ENCODE peak calls at places on chromosome 12, in five cellular contexts. Y is A549, V is fibroblast of lung, T is NB4, R is activated B cell treated with CpG ODN at 0.5 μM for 24 hours. P is an unnamed sample.

GRCh38 chr12:103799504-103800251 is 41.4 kb downstream of the NT5DC3 start:
- DNase-seq in T (peak; percentile 85), Y (peak; percentile 70), V (peak; percentile 68), R (no peak), P (no peak)

GRCh38 chr12:115223322-115223721 is 539.3 kb upstream of the TBX3 start:
- DNase-seq in V (peak; percentile 84), T (no peak), Y (peak; percentile 39), R (no peak), P (no peak)

GRCh38 chr12:65200007-65200665 is 30.8 kb downstream of the LEMD3 start:
- DNase-seq in V (peak; percentile 66), Y (no peak), R (no peak), T (no peak), P (no peak)

GRCh38 chr12:24014853-24015590 is 65.6 kb upstream of the SOX5 start:
- DNase-seq in V (no peak), T (no peak), Y (no peak), R (no peak), P (no peak)

GRCh38 chr12:131432532-131433260 is 278.2 kb upstream of the SFSWAP start:
- DNase-seq in R (no peak), V (no peak), T (no peak), Y (no peak), P (no peak)

GRCh38 chr12:40032433-40033259 is 73.2 kb downstream of the SLC2A13 start:
- DNase-seq in T (no peak), R (no peak), Y (no peak), V (no peak), P (no peak)

GRCh38 chr12:62278022-62278421 is 17.8 kb downstream of the USP15 start:
- DNase-seq in Y (no peak), V (no peak), R (no peak), T (no peak), P (no peak)

GRCh38 chr12:65740873-65741600 is 83.2 kb upstream of the HMGA2 start:
- DNase-seq in R (peak; percentile 49), V (peak; percentile 79), Y (peak; percentile 84), T (peak; percentile 90), P (peak; percentile 59)

GRCh38 chr12:4353785-4354208 is 25.7 kb downstream of the FGF23 start:
- DNase-seq in T (peak; percentile 22), R (no peak), Y (peak; percentile 19), V (no peak), P (no peak)

GRCh38 chr12:113214938-113215400 is 6.3 kb upstream of the TPCN1 start:
- DNase-seq in Y (peak; percentile 83), R (no peak), T (peak; percentile 100), V (peak; percentile 99), P (no peak)

GRCh38 chr12:2588345-2588744 is 206.4 kb upstream of the FKBP4 start:
- DNase-seq in Y (no peak), V (no peak), T (peak; percentile 5), R (no peak), P (no peak)

GRCh38 chr12:59191372-59191771 is 271.1 kb upstream of the LRIG3 start:
- DNase-seq in T (no peak), Y (no peak), R (no peak), V (no peak), P (no peak)

GRCh38 chr12:30962047-30962446 is 35.5 kb downstream of the TSPAN11 start:
- DNase-seq in R (no peak), Y (no peak), T (no peak), V (no peak), P (no peak)

GRCh38 chr12:80018119-80018518 is 81.2 kb upstream of the OTOGL start:
- DNase-seq in V (no peak), T (no peak), R (no peak), Y (no peak), P (no peak)

GRCh38 chr12:98416845-98417244 is 98.5 kb upstream of the TMPO start:
- DNase-seq in V (peak; percentile 41), Y (peak; percentile 65), T (peak; percentile 76), R (no peak), P (no peak)

GRCh38 chr12:71465794-71466193 is 26.2 kb downstream of the LGR5 start:
- DNase-seq in Y (no peak), R (no peak), T (no peak), V (no peak), P (no peak)

GRCh38 chr12:23611320-23611719 is 338.1 kb downstream of the SOX5 start:
- DNase-seq in T (no peak), R (no peak), Y (no peak), V (peak; percentile 13), P (no peak)

GRCh38 chr12:31585271-31585670 is 5.7 kb downstream of the DENND5B start:
- DNase-seq in Y (peak; percentile 33), R (no peak), V (peak; percentile 85), T (no peak), P (no peak)

GRCh38 chr12:80183939-80184338 is 84.6 kb downstream of the OTOGL start:
- DNase-seq in Y (no peak), V (no peak), R (no peak), T (no peak), P (no peak)

DNA sequence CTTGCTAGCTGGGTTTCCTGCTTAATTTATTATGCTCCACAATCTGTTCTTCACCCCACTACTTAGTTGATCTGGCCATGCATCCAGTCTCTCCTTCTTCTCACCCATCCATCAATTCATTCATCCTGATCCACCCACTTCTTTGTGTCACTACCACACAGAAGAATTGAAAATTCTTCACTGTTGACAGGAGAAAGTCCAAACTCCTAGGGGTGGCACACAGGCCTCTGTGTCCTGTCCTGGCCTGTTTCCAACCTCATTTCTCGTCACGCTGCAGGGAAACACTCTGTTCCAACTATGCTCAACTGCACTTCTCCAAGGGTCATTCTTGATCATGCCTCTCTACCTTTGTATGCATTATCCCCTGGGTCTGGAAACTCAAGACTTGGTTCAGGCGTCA is 10.6 kb upstream of the KRT83 start:
- DNase-seq in R (no peak), Y (no peak), T (no peak), V (no peak), P (no peak)
- TF ChIP-seq CTCF in R (no peak), Y (no peak), T (no peak), V (no peak), P (no peak)

GRCh38 chr12:13900718-13901117 is 80.7 kb downstream of the GRIN2B start:
- DNase-seq in V (no peak), R (no peak), Y (no peak), T (no peak), P (no peak)

GRCh38 chr12:13897811-13898210 is 83.6 kb downstream of the GRIN2B start:
- DNase-seq in T (no peak), Y (no peak), R (no peak), V (no peak), P (no peak)

GRCh38 chr12:13891902-13892301 is 89.5 kb downstream of the GRIN2B start:
- DNase-seq in T (no peak), V (no peak), R (no peak), Y (peak; percentile 48), P (no peak)

GRCh38 chr12:13896063-13896626 is 85.3 kb downstream of the GRIN2B start:
- DNase-seq in R (no peak), Y (peak; percentile 66), T (no peak), V (no peak), P (no peak)
- TF ChIP-seq CTCF in R (no peak), Y (no peak), T (no peak), V (no peak), P (no peak)

GRCh38 chr12:54749191-54749818 is 101.1 kb upstream of the DCD start:
- DNase-seq in Y (peak; percentile 64), T (peak; percentile 69), R (no peak), V (peak; percentile 27), P (no peak)
- TF ChIP-seq CTCF in Y (peak; percentile 89), T (peak; percentile 88), R (peak; percentile 75), V (peak; percentile 76), P (peak; percentile 84)

GRCh38 chr12:111351026-111351425 is 17.9 kb downstream of the PHETA1 start:
- DNase-seq in Y (no peak), V (no peak), T (no peak), R (no peak), P (no peak)
- TF ChIP-seq CTCF in Y (no peak), V (no peak), T (no peak), R (no peak), P (no peak)

GRCh38 chr12:95074766-95075165 is 1.3 kb upstream of the NR2C1 start:
- DNase-seq in R (no peak), V (peak; percentile 43), Y (no peak), T (no peak), P (no peak)

GRCh38 chr12:95070378-95070777 is 3.0 kb downstream of the NR2C1 start:
- DNase-seq in R (no peak), V (no peak), T (no peak), Y (no peak), P (no peak)

GRCh38 chr12:95072900-95073697 is at the start of gene NR2C1:
- DNase-seq in Y (peak; percentile 97), T (peak; percentile 98), R (peak; percentile 83), V (peak; percentile 90), P (peak; percentile 80)

GRCh38 chr12:95077341-95077740 is 3.9 kb upstream of the NR2C1 start:
- DNase-seq in T (no peak), Y (no peak), R (no peak), V (peak; percentile 18), P (no peak)

GRCh38 chr12:95073698-95074520 is 491 bp upstream of the NR2C1 start:
- DNase-seq in Y (no peak), R (no peak), V (no peak), T (peak; percentile 10), P (no peak)
- TF ChIP-seq CTCF in Y (peak; percentile 70), R (no peak), V (peak; percentile 70), T (peak; percentile 89), P (peak; percentile 66)

DNA sequence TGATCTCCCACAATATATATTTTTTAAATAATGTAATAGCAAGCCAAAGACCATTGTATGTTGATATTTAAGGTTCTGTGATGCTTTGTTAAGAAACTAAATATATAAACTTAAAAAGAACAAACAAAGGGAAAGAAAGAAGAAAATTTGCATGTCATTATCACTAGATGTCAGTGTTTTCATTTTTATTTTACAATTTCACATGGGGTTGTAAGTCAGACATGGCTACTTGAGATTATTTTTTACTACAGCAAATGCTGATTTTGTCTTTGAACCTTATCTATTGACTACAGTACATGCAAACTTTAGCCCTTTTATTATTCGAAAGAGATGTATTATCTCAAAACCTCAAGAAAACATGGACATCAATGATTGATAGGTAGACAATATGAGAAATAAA is 36.1 kb downstream of the SLCO1C1 start:
- DNase-seq in V (no peak), T (peak; percentile 19), R (no peak), Y (peak; percentile 9), P (no peak)
- TF ChIP-seq CTCF in V (no peak), T (no peak), R (no peak), Y (peak; percentile 23), P (no peak)

GRCh38 chr12:77891531-77892147 is 60.9 kb downstream of the NAV3 start:
- DNase-seq in Y (no peak), T (no peak), R (no peak), V (no peak), P (no peak)
- TF ChIP-seq CTCF in Y (no peak), T (no peak), R (no peak), V (no peak), P (no peak)